ENCODE peak calls at places on chromosomes 5 and 9, in six cellular contexts. K is GM06990; T is astrocyte of the spinal cord; F is mesothelial cell of epicardium; Q is dorsolateral prefrontal cortex; C is CD8-positive, alpha-beta T cell. Y is an unnamed sample.

GRCh38 chr5:873328-873727 is 19.3 kb downstream of the BRD9 start:
- DNase-seq in K (no peak), T (no peak), F (no peak), Q (no peak), C (no peak), Y (no peak)

GRCh38 chr5:77086611-77087483 is at the start of gene ZBED3:
- DNase-seq in K (peak; percentile 72), T (peak; percentile 89), F (peak; percentile 70), Q (peak; percentile 73), C (peak; percentile 29), Y (peak; percentile 54)

GRCh38 chr9:38309324-38310195 is 82.9 kb upstream of the ALDH1B1 start:
- DNase-seq in K (no peak), T (peak; percentile 43), F (no peak), Q (no peak), C (no peak), Y (no peak)

GRCh38 chr9:32589083-32589713 is 16.2 kb upstream of the NDUFB6 start:
- DNase-seq in K (no peak), T (peak; percentile 69), F (no peak), Q (no peak), C (no peak), Y (no peak)

GRCh38 chr9:87662808-87663528 is 63.0 kb upstream of the CTSL start:
- DNase-seq in K (peak; percentile 40), T (peak; percentile 78), F (peak; percentile 88), Q (peak; percentile 44), C (no peak), Y (peak; percentile 86)

GRCh38 chr9:72232778-72233177 is 83.5 kb downstream of the GDA start:
- DNase-seq in K (no peak), T (no peak), F (no peak), Q (no peak), C (no peak), Y (no peak)

GRCh38 chr9:133331641-133332380 is 4.2 kb downstream of the SURF6 start:
- DNase-seq in K (no peak), T (no peak), F (no peak), Q (no peak), C (no peak), Y (no peak)

GRCh38 chr9:91560301-91560700 is 136.7 kb upstream of the NFIL3 start:
- DNase-seq in K (no peak), T (peak; percentile 46), F (no peak), Q (no peak), C (no peak), Y (no peak)

GRCh38 chr5:5617024-5617423 is 194.5 kb downstream of the ICE1 start:
- DNase-seq in K (no peak), T (no peak), F (no peak), Q (no peak), C (no peak), Y (no peak)

GRCh38 chr5:158998911-158999705 is 100.6 kb downstream of the EBF1 start:
- DNase-seq in K (no peak), T (no peak), F (no peak), Q (no peak), C (no peak), Y (no peak)

GRCh38 chr9:130741831-130742449 is 48.4 kb downstream of the EXOSC2 start:
- DNase-seq in K (no peak), T (peak; percentile 59), F (no peak), Q (no peak), C (no peak), Y (no peak)

GRCh38 chr9:137951597-137952490 is 74.3 kb downstream of the CACNA1B start:
- DNase-seq in K (no peak), T (no peak), F (no peak), Q (no peak), C (no peak), Y (no peak)

GRCh38 chr5:81247441-81247972 is 14.4 kb downstream of the CKMT2 start:
- DNase-seq in K (no peak), T (peak; percentile 48), F (no peak), Q (no peak), C (no peak), Y (no peak)

GRCh38 chr5:759111-759741 is 25.3 kb downstream of the ZDHHC11B start:
- DNase-seq in K (no peak), T (no peak), F (no peak), Q (no peak), C (peak; percentile 69), Y (no peak)

GRCh38 chr9:117250610-117251215 is 164.1 kb downstream of the ASTN2 start:
- DNase-seq in K (no peak), T (no peak), F (no peak), Q (no peak), C (no peak), Y (no peak)

GRCh38 chr9:96398582-96399334 is 15.2 kb upstream of the SLC35D2 start:
- DNase-seq in K (no peak), T (no peak), F (no peak), Q (no peak), C (no peak), Y (no peak)

GRCh38 chr9:37575921-37576721 is at the start of gene FBXO10:
- DNase-seq in K (peak; percentile 81), T (peak; percentile 70), F (peak; percentile 82), Q (peak; percentile 60), C (no peak), Y (peak; percentile 79)

GRCh38 chr9:35611230-35611797 is 6.3 kb downstream of the TESK1 start:
- DNase-seq in K (no peak), T (peak; percentile 38), F (no peak), Q (peak; percentile 61), C (peak; percentile 18), Y (peak; percentile 27)

GRCh38 chr9:134734270-134734669 is 92.7 kb downstream of the COL5A1 start:
- DNase-seq in K (no peak), T (peak; percentile 60), F (no peak), Q (no peak), C (no peak), Y (no peak)

GRCh38 chr5:179455320-179455719 is 95.0 kb upstream of the RUFY1 start:
- DNase-seq in K (no peak), T (no peak), F (no peak), Q (no peak), C (no peak), Y (no peak)

GRCh38 chr5:64570395-64570996 is 64.7 kb downstream of the RGS7BP start:
- DNase-seq in K (no peak), T (no peak), F (no peak), Q (no peak), C (no peak), Y (no peak)

GRCh38 chr9:88258012-88258411 is 119.7 kb upstream of the SPATA31C2 start:
- DNase-seq in K (no peak), T (peak; percentile 68), F (no peak), Q (no peak), C (no peak), Y (no peak)

GRCh38 chr9:34332370-34332964 is 3.1 kb downstream of the NUDT2 start:
- DNase-seq in K (no peak), T (peak; percentile 46), F (no peak), Q (no peak), C (no peak), Y (no peak)

GRCh38 chr5:107331312-107331711 is 339.4 kb downstream of the EFNA5 start:
- DNase-seq in K (no peak), T (no peak), F (no peak), Q (no peak), C (no peak), Y (no peak)

GRCh38 chr9:121171236-121171635 is 30.4 kb downstream of the RAB14 start:
- DNase-seq in K (no peak), T (no peak), F (no peak), Q (no peak), C (no peak), Y (no peak)

GRCh38 chr9:121172726-121173487 is 28.8 kb downstream of the RAB14 start:
- DNase-seq in K (no peak), T (no peak), F (no peak), Q (no peak), C (no peak), Y (no peak)

GRCh38 chr9:121173501-121173900 is 28.2 kb downstream of the RAB14 start:
- DNase-seq in K (no peak), T (no peak), F (no peak), Q (no peak), C (no peak), Y (no peak)

GRCh38 chr9:121168052-121168451 is 33.6 kb downstream of the RAB14 start:
- DNase-seq in K (no peak), T (no peak), F (no peak), Q (no peak), C (no peak), Y (no peak)

DNA sequence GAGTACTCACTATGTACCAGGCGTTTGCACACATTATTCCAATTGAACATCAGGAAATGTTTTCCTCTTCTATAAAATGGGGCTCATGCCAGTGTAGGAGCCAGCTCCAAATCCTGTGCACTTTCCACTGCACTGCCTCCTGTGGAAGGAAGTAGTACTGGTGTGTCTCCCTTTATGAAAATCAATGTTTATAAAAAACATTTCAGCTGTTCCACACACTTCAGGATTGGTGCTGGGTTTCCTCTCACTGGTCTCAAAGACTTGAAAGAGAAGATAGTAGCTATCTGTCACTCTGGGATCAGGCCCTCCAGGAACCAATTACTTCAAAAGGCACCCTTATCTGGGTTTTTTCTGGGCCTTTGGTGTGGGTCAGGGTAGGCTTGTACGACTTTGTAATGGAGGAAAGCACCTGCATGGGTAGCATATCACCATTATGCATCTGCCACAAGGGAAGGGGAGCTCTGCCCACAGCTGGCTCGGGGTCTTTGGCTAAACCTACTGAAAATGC is 32.5 kb downstream of the RAB14 start:
- DNase-seq in K (no peak), T (no peak), F (no peak), Q (no peak), C (no peak), Y (no peak)
- TF ChIP-seq CTCF in K (peak; percentile 34), T (peak; percentile 53), F (peak; percentile 47), Q (no peak), C (peak; percentile 57), Y (peak; percentile 59)

GRCh38 chr5:40367260-40367659 is 312.5 kb upstream of the PTGER4 start:
- DNase-seq in K (no peak), T (no peak), F (no peak), Q (no peak), C (no peak), Y (no peak)
- TF ChIP-seq CTCF in K (peak; percentile 15), T (peak; percentile 29), F (no peak), Q (no peak), C (peak; percentile 44), Y (no peak)

GRCh38 chr9:1922026-1922425 is 93.1 kb upstream of the SMARCA2 start:
- DNase-seq in K (no peak), T (no peak), F (no peak), Q (no peak), C (no peak), Y (no peak)
- TF ChIP-seq CTCF in K (peak; percentile 26), T (no peak), F (no peak), Q (no peak), C (no peak), Y (no peak)

GRCh38 chr5:181188700-181189362 is 16.2 kb downstream of the TRIM7 start:
- DNase-seq in K (peak; percentile 79), T (peak; percentile 80), F (peak; percentile 91), Q (peak; percentile 81), C (peak; percentile 57), Y (peak; percentile 87)
- TF ChIP-seq CTCF in K (no peak), T (peak; percentile 9), F (no peak), Q (no peak), C (no peak), Y (no peak)